ENCODE peak calls at places on chromosomes 13 and 19, in six cellular contexts. W is fibroblast of the aortic adventitia, S is fibroblast of villous mesenchyme, P is fibroblast of lung, Y is BJ, L is mucosa of descending colon. K is an unnamed sample.
A peak's percentile ranks its signal among the peaks of the same experiment; 100 is the strongest.

GRCh38 chr13:55534306-55534705 is 1606.4 kb upstream of the PRR20A start:
- DNase-seq in S (no peak), P (no peak), W (no peak), L (no peak), Y (no peak), K (no peak)

GRCh38 chr19:13920940-13921744 is 15.1 kb downstream of the CC2D1A start:
- DNase-seq in P (peak; percentile 57), W (peak; percentile 38), Y (no peak), S (peak; percentile 53), L (no peak), K (peak; percentile 67)

GRCh38 chr13:43805071-43805468 is 18.3 kb upstream of the ENOX1 start:
- DNase-seq in Y (no peak), W (peak; percentile 82), L (no peak), S (peak; percentile 50), P (peak; percentile 92), K (peak; percentile 94)

GRCh38 chr19:20611866-20612265 is 46.3 kb upstream of the ZNF737 start:
- DNase-seq in Y (no peak), P (no peak), S (no peak), L (no peak), W (no peak), K (no peak)

GRCh38 chr19:39508629-39509028 is 6.3 kb upstream of the SELENOV start:
- DNase-seq in L (no peak), W (no peak), P (no peak), Y (no peak), S (no peak), K (no peak)

GRCh38 chr19:4980087-4980486 is 11.2 kb downstream of the KDM4B start:
- DNase-seq in Y (no peak), S (no peak), W (no peak), P (peak; percentile 68), L (no peak), K (no peak)

GRCh38 chr13:40618581-40619478 is 47.6 kb downstream of the FOXO1 start:
- DNase-seq in W (no peak), S (no peak), Y (no peak), P (no peak), L (no peak), K (peak; percentile 53)

GRCh38 chr13:52127783-52128702 is 830 bp downstream of the NEK5 start:
- DNase-seq in P (peak; percentile 71), S (peak; percentile 69), W (peak; percentile 78), Y (peak; percentile 6), L (peak; percentile 83), K (peak; percentile 75)

GRCh38 chr13:74046461-74046860 is 87.7 kb downstream of the KLF12 start:
- DNase-seq in W (peak; percentile 53), L (no peak), Y (no peak), P (peak; percentile 47), S (no peak), K (no peak)

GRCh38 chr13:32889986-32890565 is 126.1 kb upstream of the KL start:
- DNase-seq in P (peak; percentile 74), W (peak; percentile 38), S (no peak), Y (no peak), L (no peak), K (no peak)

GRCh38 chr13:62293081-62293480 is 877.4 kb upstream of the PCDH20 start:
- DNase-seq in P (peak; percentile 2), S (peak; percentile 12), Y (no peak), L (no peak), W (no peak), K (peak; percentile 3)

GRCh38 chr19:19218911-19219310 is 7.2 kb downstream of the NCAN start:
- DNase-seq in Y (no peak), W (no peak), S (no peak), L (no peak), P (no peak), K (no peak)

GRCh38 chr19:43957891-43958290 is 6.9 kb downstream of the ZNF221 start:
- DNase-seq in S (peak; percentile 82), L (no peak), W (peak; percentile 57), Y (peak; percentile 56), P (peak; percentile 68), K (peak; percentile 36)

GRCh38 chr13:90103099-90103784 is 1244.2 kb upstream of the MIR17HG start:
- DNase-seq in W (no peak), Y (no peak), P (no peak), S (no peak), L (no peak), K (no peak)

GRCh38 chr19:15702590-15702930 is 25.3 kb upstream of the OR10H2 start:
- DNase-seq in L (peak; percentile 95), Y (no peak), W (peak; percentile 7), S (peak; percentile 57), P (no peak), K (peak; percentile 22)

GRCh38 chr13:36030670-36031331 is 100.4 kb downstream of the DCLK1 start:
- DNase-seq in W (peak; percentile 95), L (no peak), S (peak; percentile 73), Y (peak; percentile 7), P (peak; percentile 93), K (peak; percentile 90)

GRCh38 chr13:114017028-114017630 is 43.3 kb upstream of the C13orf46 start:
- DNase-seq in Y (no peak), S (peak; percentile 45), L (no peak), P (peak; percentile 42), W (peak; percentile 50), K (peak; percentile 48)

GRCh38 chr19:28608292-28608691 is 604.7 kb downstream of the UQCRFS1 start:
- DNase-seq in S (no peak), P (no peak), Y (no peak), L (no peak), W (no peak), K (no peak)

GRCh38 chr13:98595134-98595533 is 18.2 kb upstream of the STK24 start:
- DNase-seq in L (no peak), W (no peak), Y (no peak), P (no peak), S (no peak), K (no peak)

GRCh38 chr13:98592353-98592740 is 15.4 kb upstream of the STK24 start:
- DNase-seq in W (no peak), P (no peak), S (no peak), L (peak; percentile 40), Y (no peak), K (no peak)

GRCh38 chr13:98599502-98600328 is 22.8 kb upstream of the STK24 start:
- DNase-seq in L (no peak), P (no peak), S (no peak), W (peak; percentile 12), Y (no peak), K (peak; percentile 56)

GRCh38 chr13:98598043-98598442 is 21.1 kb upstream of the STK24 start:
- DNase-seq in Y (no peak), S (peak; percentile 50), L (no peak), P (no peak), W (peak; percentile 15), K (peak; percentile 44)
- TF ChIP-seq CTCF in Y (peak; percentile 25), S (peak; percentile 53), L (no peak), P (peak; percentile 22), W (no peak), K (peak; percentile 50)

GRCh38 chr13:111179908-111180756 is 65.0 kb downstream of the ARHGEF7 start:
- DNase-seq in S (no peak), W (no peak), L (no peak), Y (no peak), P (peak; percentile 44), K (no peak)

GRCh38 chr13:111183959-111184684 is 69.0 kb downstream of the ARHGEF7 start:
- DNase-seq in L (no peak), W (peak; percentile 31), Y (no peak), S (peak; percentile 31), P (peak; percentile 20), K (no peak)

GRCh38 chr13:111181977-111182376 is 66.9 kb downstream of the ARHGEF7 start:
- DNase-seq in L (no peak), P (no peak), S (no peak), Y (no peak), W (no peak), K (no peak)

GRCh38 chr13:111184685-111185401 is 69.7 kb downstream of the ARHGEF7 start:
- DNase-seq in P (no peak), L (no peak), Y (no peak), S (no peak), W (peak; percentile 33), K (peak; percentile 52)

GRCh38 chr13:111183087-111183645 is 68.1 kb downstream of the ARHGEF7 start:
- DNase-seq in S (no peak), P (no peak), Y (no peak), L (no peak), W (no peak), K (no peak)
- H3K4me3 ChIP-seq in S (no peak overlapping the region), P (no peak overlapping the region), Y (no peak overlapping the region), L (no peak overlapping the region), W (no peak overlapping the region), K (no peak overlapping the region)

DNA sequence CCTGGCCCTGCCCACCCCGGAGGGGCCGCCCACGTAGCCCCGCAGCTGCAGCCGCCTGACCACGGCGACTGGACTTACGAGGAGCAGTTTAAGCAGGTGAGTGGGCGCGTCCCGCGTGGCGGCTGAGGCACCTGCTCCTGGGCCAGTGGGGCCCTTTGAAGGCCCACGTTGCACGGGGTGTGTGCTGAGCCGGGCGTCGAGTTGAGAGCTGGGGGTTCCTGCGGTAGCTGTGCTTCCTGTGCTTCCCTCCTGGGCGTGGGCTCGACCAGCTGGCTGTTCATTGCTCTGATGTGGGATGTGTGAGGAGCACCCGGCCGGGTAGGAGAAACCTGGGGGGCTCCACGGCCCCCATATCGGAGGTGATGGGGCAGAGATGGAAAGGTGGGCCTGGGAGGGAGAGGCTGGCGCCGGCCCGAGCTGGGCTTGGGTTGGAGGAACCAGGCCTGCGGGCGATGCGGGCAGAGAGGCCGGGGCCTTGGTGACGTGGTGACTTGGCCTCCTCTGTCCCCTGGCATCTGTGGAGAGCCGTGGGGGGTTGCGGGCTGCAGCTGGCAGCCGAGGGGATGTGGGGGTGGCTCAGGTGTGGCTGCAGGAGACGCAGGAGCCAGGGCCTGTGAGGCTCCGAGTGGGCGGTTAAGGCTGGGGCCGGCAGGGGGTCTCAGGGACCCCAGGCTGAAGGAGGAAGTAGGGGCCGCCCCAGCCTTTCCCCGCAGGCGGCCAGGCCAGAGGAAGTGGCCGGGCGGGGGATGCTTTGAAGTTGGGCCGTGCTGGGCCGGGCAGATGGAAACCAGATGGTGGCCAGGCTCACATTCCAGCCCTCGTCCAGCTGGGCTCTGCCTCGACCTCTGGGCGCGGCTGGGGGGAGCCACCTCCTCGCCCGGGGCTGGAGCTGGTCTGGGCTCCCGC is 7.1 kb downstream of the ARID3A start:
- DNase-seq in S (peak; percentile 97), P (peak; percentile 93), W (peak; percentile 92), Y (peak; percentile 77), L (peak; percentile 59), K (peak; percentile 98)
- TF ChIP-seq CTCF in S (peak; percentile 22), P (no peak), W (no peak), Y (peak; percentile 18), L (no peak), K (no peak)

DNA sequence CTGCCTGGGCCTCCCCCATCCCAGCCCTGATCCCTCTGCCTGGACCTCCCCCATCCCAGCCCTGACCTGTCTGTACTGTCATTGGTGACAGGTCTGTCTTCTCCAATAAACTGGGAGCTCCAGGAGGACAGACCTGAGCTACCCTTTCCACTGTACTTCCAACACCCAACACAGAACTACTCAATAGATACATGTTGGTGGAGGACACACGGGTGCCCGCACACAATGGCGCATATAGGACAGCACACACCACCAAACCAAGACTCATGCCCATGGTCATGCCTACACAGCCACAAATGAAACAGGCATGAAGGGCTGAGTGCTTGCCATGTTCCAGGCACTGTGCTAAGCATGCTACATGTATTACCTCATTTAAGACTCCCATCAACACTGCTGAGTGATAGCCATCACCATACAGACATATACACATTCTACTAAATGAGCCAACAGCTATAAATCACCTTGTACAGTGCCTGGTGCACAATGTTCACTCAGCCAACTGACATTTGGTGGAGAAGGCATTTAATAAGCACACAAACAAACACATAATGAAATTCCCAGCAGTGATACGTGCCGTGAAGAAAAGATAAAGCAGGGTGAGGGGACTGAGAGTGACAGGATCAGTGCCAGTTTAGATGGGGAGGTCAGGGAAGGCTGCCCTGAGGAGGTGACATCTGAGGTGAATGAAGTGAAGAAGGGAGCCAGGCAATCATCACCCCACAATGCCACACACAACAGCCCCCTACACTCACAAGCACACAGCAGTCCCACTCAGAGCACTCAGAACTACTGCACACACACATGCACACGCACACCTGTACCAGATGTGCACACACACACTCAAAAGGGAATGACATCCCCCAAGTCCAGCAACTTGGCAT is 857 bp downstream of the POU2F2 start:
- DNase-seq in W (no peak), S (no peak), P (no peak), L (no peak), Y (no peak), K (no peak)
- H3K4me3 ChIP-seq in W (peak overlapping the region; percentile 48), S (peak overlapping the region; percentile 40), P (no peak overlapping the region), L (no peak overlapping the region), Y (peak overlapping the region; percentile 50), K (peak overlapping the region; percentile 52)